ENCODE peak calls at places on chromosome 20, in seven cellular contexts. U is ovary, J is A549, P is adrenal gland, A is uterus, E is tibial nerve, Y is HepG2. N is an unnamed sample.

GRCh38 chr20:53899351-53900167 is 170.8 kb downstream of the BCAS1 start:
- DNase-seq in Y (no peak), P (peak; percentile 34), E (no peak), J (peak; percentile 60), U (no peak), A (peak; percentile 35), N (peak; percentile 90)

GRCh38 chr20:32336918-32337347 is 21.2 kb upstream of the ASXL1 start:
- DNase-seq in A (no peak), Y (peak; percentile 86), P (no peak), J (peak; percentile 44), E (no peak), U (no peak), N (no peak)

GRCh38 chr20:43914697-43915208 is at the start of gene TOX2:
- DNase-seq in A (no peak), J (peak; percentile 60), Y (no peak), E (no peak), P (peak; percentile 35), U (no peak), N (peak; percentile 62)

GRCh38 chr20:38260025-38260377 is 534 bp downstream of the KIAA1755 start:
- DNase-seq in E (no peak), A (no peak), U (no peak), P (no peak), Y (peak; percentile 31), J (no peak), N (no peak)

GRCh38 chr20:8196096-8196495 is 64.0 kb downstream of the PLCB1 start:
- DNase-seq in P (no peak), J (no peak), U (no peak), A (no peak), E (no peak), Y (no peak), N (no peak)

GRCh38 chr20:61833807-61834610 is 231.7 kb downstream of the TAF4 start:
- DNase-seq in U (no peak), P (no peak), E (no peak), Y (no peak), A (no peak), J (no peak), N (no peak)

GRCh38 chr20:11229772-11230171 is 556.0 kb upstream of the JAG1 start:
- DNase-seq in Y (no peak), U (peak; percentile 47), A (peak; percentile 32), P (peak; percentile 18), J (peak; percentile 15), E (no peak), N (no peak)

GRCh38 chr20:32004963-32005362 is 5.3 kb upstream of the CCM2L start:
- DNase-seq in E (no peak), J (no peak), P (no peak), A (no peak), Y (no peak), U (no peak), N (no peak)

GRCh38 chr20:17825949-17826843 is 126.4 kb downstream of the BANF2 start:
- DNase-seq in Y (peak; percentile 44), J (no peak), P (no peak), E (no peak), A (no peak), U (no peak), N (no peak)

GRCh38 chr20:31642837-31643236 is 5.1 kb downstream of the COX4I2 start:
- DNase-seq in U (no peak), P (no peak), A (no peak), E (no peak), Y (no peak), J (no peak), N (no peak)

GRCh38 chr20:38023181-38024085 is 9.8 kb downstream of the TTI1 start:
- DNase-seq in J (no peak), U (no peak), P (no peak), A (no peak), E (no peak), Y (peak; percentile 43), N (no peak)

GRCh38 chr20:61482425-61482887 is 230.4 kb downstream of the CDH4 start:
- DNase-seq in U (no peak), E (no peak), Y (no peak), A (no peak), J (no peak), P (no peak), N (no peak)

GRCh38 chr20:35395728-35396127 is 16.0 kb downstream of the UQCC1 start:
- DNase-seq in P (peak; percentile 66), E (no peak), A (no peak), Y (no peak), U (no peak), J (no peak), N (no peak)

GRCh38 chr20:14966203-14966602 is 628.8 kb upstream of the FLRT3 start:
- DNase-seq in P (no peak), A (no peak), U (no peak), Y (no peak), E (no peak), J (no peak), N (no peak)

GRCh38 chr20:34037767-34038166 is 44.1 kb downstream of the RALY start:
- DNase-seq in P (no peak), U (peak; percentile 40), A (no peak), Y (no peak), E (no peak), J (no peak), N (no peak)

GRCh38 chr20:47353224-47353696 is 3.2 kb downstream of the ZMYND8 start:
- DNase-seq in P (no peak), U (no peak), A (no peak), Y (no peak), J (no peak), E (no peak), N (no peak)

GRCh38 chr20:47353697-47354387 is 2.7 kb downstream of the ZMYND8 start:
- DNase-seq in A (no peak), Y (no peak), P (no peak), U (no peak), J (no peak), E (no peak), N (no peak)

GRCh38 chr20:47350691-47351545 is 5.6 kb downstream of the ZMYND8 start:
- DNase-seq in E (no peak), P (no peak), A (no peak), J (no peak), U (no peak), Y (no peak), N (no peak)

GRCh38 chr20:47351643-47352331 is 4.7 kb downstream of the ZMYND8 start:
- DNase-seq in Y (no peak), J (no peak), E (no peak), A (no peak), U (no peak), P (no peak), N (no peak)

GRCh38 chr20:47352332-47353223 is 3.9 kb downstream of the ZMYND8 start:
- DNase-seq in U (peak; percentile 40), A (no peak), Y (no peak), E (no peak), J (no peak), P (peak; percentile 73), N (no peak)
- H3K27ac ChIP-seq in U (peak overlapping the region; percentile 85), A (peak overlapping the region; percentile 94), Y (peak overlapping the region; percentile 99), E (peak overlapping the region; percentile 100), J (peak overlapping the region; percentile 100), P (peak overlapping the region; percentile 95), N (peak overlapping the region; percentile 99)

DNA sequence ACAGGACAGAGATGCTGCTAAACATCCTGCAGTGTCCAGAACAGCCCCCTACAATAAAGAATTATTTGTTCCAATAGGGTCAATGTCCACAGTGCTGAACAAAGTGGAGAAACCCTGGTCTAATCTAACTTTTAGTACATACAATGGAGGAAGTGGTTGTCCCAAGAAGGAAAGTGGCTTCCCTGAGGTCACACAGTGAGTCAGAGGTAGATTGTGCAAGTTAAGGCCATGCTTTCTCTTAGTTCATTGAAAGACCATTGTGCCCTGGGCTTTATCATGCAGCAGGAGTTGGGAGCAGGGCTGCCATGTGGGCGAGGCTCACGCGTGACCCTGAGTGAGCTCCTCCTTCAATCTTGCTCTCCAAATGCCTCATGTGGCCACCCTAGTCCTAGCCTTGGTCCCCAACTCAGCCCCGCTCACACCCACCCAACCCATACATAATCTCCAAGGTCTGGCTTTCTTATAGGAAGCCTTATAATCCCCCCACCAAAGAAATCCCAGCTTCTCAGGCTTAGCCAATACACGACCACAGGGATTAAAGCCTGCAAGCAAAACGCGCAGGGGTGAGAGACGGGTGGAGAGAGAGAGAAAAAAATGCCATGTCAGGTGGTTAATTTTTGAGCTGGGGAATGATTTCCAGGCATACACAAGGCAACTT is 19.9 kb downstream of the SLC13A3 start:
- DNase-seq in J (no peak), Y (peak; percentile 98), P (peak; percentile 59), E (no peak), A (no peak), U (no peak), N (no peak)
- TF ChIP-seq POLR2A in J (no peak), Y (no peak), P (no peak), E (no peak), A (no peak), U (no peak), N (no peak)

GRCh38 chr20:45325367-45325766 is 17.3 kb upstream of the MATN4 start:
- DNase-seq in E (no peak), P (no peak), A (no peak), U (no peak), J (no peak), Y (no peak), N (no peak)

GRCh38 chr20:45328451-45328850 is 19.8 kb downstream of the SDC4 start:
- DNase-seq in P (no peak), U (no peak), E (no peak), Y (no peak), J (no peak), A (no peak), N (no peak)

GRCh38 chr20:45323731-45324130 is 15.6 kb upstream of the MATN4 start:
- DNase-seq in E (no peak), Y (no peak), U (no peak), J (no peak), P (no peak), A (no peak), N (no peak)

GRCh38 chr20:45330476-45330875 is 17.7 kb downstream of the SDC4 start:
- DNase-seq in P (no peak), A (no peak), E (no peak), U (no peak), J (no peak), Y (no peak), N (no peak)

DNA sequence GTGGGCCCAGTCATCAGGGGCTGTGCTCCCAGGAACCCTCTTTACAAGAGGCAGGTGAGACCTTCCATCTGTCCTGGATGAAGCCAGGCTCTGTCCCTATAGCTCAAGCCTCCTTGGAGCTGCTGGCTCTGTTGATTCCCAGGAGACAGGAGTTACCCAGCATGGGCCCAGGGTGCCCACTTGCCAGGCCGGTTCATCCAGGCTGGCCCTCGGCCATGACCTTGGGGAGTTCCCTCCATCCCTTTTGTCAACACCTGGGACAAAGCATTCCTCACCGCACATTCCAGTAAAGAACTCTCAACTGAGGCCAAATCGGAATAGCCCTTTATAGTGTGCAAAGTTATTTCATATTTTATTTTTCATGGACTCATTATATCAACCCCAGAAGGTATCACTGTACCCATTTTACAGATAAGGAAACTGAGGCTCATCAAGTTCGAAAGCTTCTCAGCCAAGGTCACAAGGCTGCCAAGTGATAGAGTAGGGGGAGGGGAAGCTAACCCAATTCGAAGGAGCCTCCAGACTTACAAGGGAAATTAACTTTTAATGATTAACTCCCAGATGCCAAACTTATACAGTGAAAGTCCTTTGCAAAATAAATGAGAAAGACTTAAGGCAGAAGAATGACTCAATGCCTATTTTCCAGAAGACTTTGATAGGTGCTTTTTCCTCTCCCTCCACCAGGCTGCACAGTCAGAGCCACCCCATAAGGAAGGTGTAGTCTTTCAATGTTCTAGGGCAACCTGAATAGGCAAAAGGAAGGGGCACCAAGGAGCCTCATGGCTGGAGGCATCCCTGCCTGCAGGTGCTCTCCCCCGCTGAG is 18.5 kb downstream of the SDC4 start:
- DNase-seq in A (no peak), U (no peak), Y (no peak), J (no peak), E (no peak), P (no peak), N (no peak)
- TF ChIP-seq CTCF in A (no peak), U (no peak), Y (no peak), J (no peak), E (no peak), P (no peak), N (no peak)

GRCh38 chr20:63216041-63216848 is at the start of gene YTHDF1:
- DNase-seq in E (peak; percentile 93), U (peak; percentile 96), A (peak; percentile 94), Y (peak; percentile 96), P (peak; percentile 97), J (peak; percentile 96), N (peak; percentile 97)
- H3K27ac ChIP-seq in E (peak within 1 kb of the TSS; percentile 90), U (peak within 1 kb of the TSS; percentile 35), A (peak within 1 kb of the TSS; percentile 80), Y (peak within 1 kb of the TSS; percentile 70), P (peak within 1 kb of the TSS; percentile 67), J (peak within 1 kb of the TSS; percentile 96), N (peak within 1 kb of the TSS; percentile 84)